ENCODE peak calls at places on chromosome 5, in five cellular contexts. H is substantia nigra; I is CD8-positive, alpha-beta memory T cell; U is NCI-H345; T is hippocampal formation. L is an unnamed sample.

GRCh38 chr5:79562351-79563246 is 48.7 kb upstream of the HOMER1 start:
- DNase-seq in H (no peak), I (no peak), U (no peak), T (no peak), L (no peak)

GRCh38 chr5:127013407-127013806 is 17.0 kb downstream of the MARCHF3 start:
- DNase-seq in H (no peak), I (no peak), U (no peak), T (no peak), L (no peak)

GRCh38 chr5:94378062-94378461 is 240.3 kb downstream of the KIAA0825 start:
- DNase-seq in H (no peak), I (no peak), U (no peak), T (no peak), L (no peak)

GRCh38 chr5:5306696-5307095 is 115.8 kb upstream of the ICE1 start:
- DNase-seq in H (no peak), I (no peak), U (no peak), T (peak; percentile 14), L (no peak)

GRCh38 chr5:76818844-76819831 is at the start of gene F2RL1:
- DNase-seq in H (no peak), I (peak; percentile 23), U (peak; percentile 79), T (no peak), L (no peak)

GRCh38 chr5:80109549-80110478 is 74.7 kb downstream of the THBS4 start:
- DNase-seq in H (peak; percentile 6), I (no peak), U (peak; percentile 9), T (peak; percentile 11), L (peak; percentile 32)

GRCh38 chr5:146428658-146429057 is 18.5 kb upstream of the TCERG1 start:
- DNase-seq in H (no peak), I (no peak), U (no peak), T (no peak), L (no peak)

GRCh38 chr5:115535479-115536035 is 9.0 kb downstream of the FEM1C start:
- DNase-seq in H (no peak), I (no peak), U (no peak), T (no peak), L (no peak)

GRCh38 chr5:31962321-31962720 is 211.8 kb downstream of the GOLPH3 start:
- DNase-seq in H (no peak), I (no peak), U (peak; percentile 16), T (no peak), L (no peak)

GRCh38 chr5:124736111-124736813 is 10.2 kb downstream of the ZNF608 start:
- DNase-seq in H (no peak), I (no peak), U (no peak), T (peak; percentile 41), L (no peak)

GRCh38 chr5:16160706-16161105 is 18.9 kb downstream of the MARCHF11 start:
- DNase-seq in H (peak; percentile 9), I (no peak), U (peak; percentile 80), T (peak; percentile 33), L (no peak)

GRCh38 chr5:91978221-91978882 is 595.2 kb upstream of the ARRDC3 start:
- DNase-seq in H (no peak), I (no peak), U (no peak), T (no peak), L (no peak)

GRCh38 chr5:167912944-167913343 is 378.5 kb upstream of the WWC1 start:
- DNase-seq in H (no peak), I (no peak), U (no peak), T (no peak), L (no peak)

GRCh38 chr5:69415584-69415958 is 655 bp downstream of the MARVELD2 start:
- DNase-seq in H (no peak), I (no peak), U (no peak), T (no peak), L (no peak)